ENCODE peak calls at places on chromosomes 16 and 17, in six cellular contexts. X is transverse colon, Y is GM23248, L is endodermal cell, W is mesendoderm, K is cardiac muscle cell. J is an unnamed sample.

GRCh38 chr16:31177136-31177535 is 2.8 kb upstream of the FUS start:
- DNase-seq in L (no peak), K (no peak), Y (peak), X (no peak), W (no peak), J (no peak)

GRCh38 chr17:68344701-68345136 is 53.4 kb downstream of the ARSG start:
- DNase-seq in Y (no peak), L (no peak), X (peak), W (no peak), K (peak), J (peak)

GRCh38 chr17:50219345-50219744 is 17.9 kb upstream of the COL1A1 start:
- DNase-seq in Y (peak), X (no peak), K (peak), L (peak), W (no peak), J (no peak)

GRCh38 chr17:80395402-80396151 is 19.4 kb upstream of the ENDOV start:
- DNase-seq in K (no peak), Y (peak), X (no peak), L (peak), W (peak), J (no peak)

GRCh38 chr17:14320734-14321475 is 20.0 kb downstream of the HS3ST3B1 start:
- DNase-seq in L (peak), Y (no peak), X (no peak), W (no peak), K (no peak), J (no peak)

GRCh38 chr16:11396241-11397048 is 51.2 kb downstream of the RMI2 start:
- DNase-seq in K (peak), Y (peak), L (peak), X (peak), W (peak), J (peak)

GRCh38 chr17:66652840-66653507 is 181.9 kb upstream of the CACNG5 start:
- DNase-seq in X (no peak), L (no peak), Y (peak), K (no peak), W (no peak), J (no peak)

GRCh38 chr17:6135216-6135615 is 65.0 kb downstream of the WSCD1 start:
- DNase-seq in L (peak), W (no peak), X (no peak), Y (no peak), K (no peak), J (no peak)

GRCh38 chr16:4799171-4799855 is 3.1 kb downstream of the ROGDI start:
- DNase-seq in K (no peak), L (no peak), Y (no peak), X (no peak), W (no peak), J (no peak)

GRCh38 chr16:89596061-89596689 is 17.3 kb upstream of the DPEP1 start:
- DNase-seq in Y (no peak), L (no peak), K (no peak), W (no peak), X (no peak), J (no peak)

GRCh38 chr17:80348551-80349436 is 66.2 kb upstream of the ENDOV start:
- DNase-seq in L (no peak), Y (no peak), K (no peak), W (peak), X (no peak), J (no peak)

GRCh38 chr17:58247511-58248363 is 9.4 kb downstream of the LPO start:
- DNase-seq in K (no peak), W (no peak), X (no peak), L (peak), Y (no peak), J (no peak)

GRCh38 chr16:4344659-4345438 is 6.3 kb downstream of the PAM16 start:
- DNase-seq in X (no peak), L (no peak), W (no peak), Y (peak), K (no peak), J (no peak)

GRCh38 chr17:1736348-1737281 is 6.1 kb upstream of the SERPINF2 start:
- DNase-seq in W (no peak), L (no peak), X (peak), K (peak), Y (peak), J (peak)

GRCh38 chr16:2689968-2690830 is 7.9 kb downstream of the KCTD5 start:
- DNase-seq in L (no peak), K (no peak), W (no peak), Y (no peak), X (no peak), J (no peak)

GRCh38 chr16:1614226-1615102 is 2.3 kb downstream of the CRAMP1 start:
- DNase-seq in K (peak), Y (peak), X (peak), W (peak), L (peak), J (peak)

GRCh38 chr16:28057949-28058348 is 5.6 kb downstream of the GSG1L start:
- DNase-seq in Y (no peak), L (no peak), W (no peak), X (no peak), K (no peak), J (no peak)

GRCh38 chr16:85253127-85253941 is 141.1 kb upstream of the CIBAR2 start:
- DNase-seq in K (peak), L (peak), X (peak), Y (peak), W (peak), J (peak)

GRCh38 chr17:82647593-82648164 is 565 bp downstream of the WDR45B start:
- DNase-seq in L (peak), Y (peak), X (peak), W (peak), K (peak), J (peak)

GRCh38 chr17:12402963-12403622 is 262.6 kb upstream of the MYOCD start:
- DNase-seq in W (peak), X (no peak), Y (peak), L (no peak), K (no peak), J (no peak)

GRCh38 chr17:32958418-32958817 is 30.5 kb downstream of the TMEM98 start:
- DNase-seq in X (no peak), L (no peak), W (no peak), Y (peak), K (no peak), J (no peak)

GRCh38 chr17:82408288-82408937 is 9.7 kb upstream of the HEXD start:
- DNase-seq in K (no peak), W (no peak), Y (no peak), X (no peak), L (no peak), J (no peak)

GRCh38 chr16:3690991-3691720 is 26.2 kb downstream of the TRAP1 start:
- DNase-seq in Y (peak), K (no peak), L (no peak), X (no peak), W (peak), J (no peak)

GRCh38 chr17:67218385-67218950 is 26.5 kb downstream of the HELZ start:
- DNase-seq in Y (peak), X (no peak), K (peak), W (no peak), L (no peak), J (no peak)

GRCh38 chr17:7982666-7983065 is 19.7 kb upstream of the GUCY2D start:
- DNase-seq in W (no peak), X (no peak), K (peak), Y (peak), L (peak), J (no peak)

GRCh38 chr16:66258916-66259845 is 107.3 kb upstream of the CDH5 start:
- DNase-seq in W (no peak), Y (no peak), K (no peak), X (no peak), L (peak), J (no peak)

GRCh38 chr16:67723151-67723915 is 4.2 kb upstream of the GFOD2 start:
- DNase-seq in X (no peak), K (no peak), W (peak), Y (peak), L (no peak), J (no peak)

GRCh38 chr16:74521691-74522090 is 85.2 kb downstream of the GLG1 start:
- DNase-seq in Y (peak), L (peak), W (peak), X (no peak), K (peak), J (no peak)

GRCh38 chr16:85126731-85127662 is 14.7 kb upstream of the CIBAR2 start:
- DNase-seq in K (peak), W (peak), Y (peak), X (no peak), L (peak), J (no peak)

GRCh38 chr17:3506054-3506453 is 30.3 kb downstream of the ASPA start:
- DNase-seq in X (no peak), L (no peak), Y (no peak), W (no peak), K (no peak), J (no peak)

GRCh38 chr17:77318491-77319210 is 177.9 kb downstream of the SEC14L1 start:
- DNase-seq in K (peak), X (peak), W (peak), Y (peak), L (no peak), J (peak)
- H3K4me3 ChIP-seq in K (no peak), X (peak), W (no peak), Y (peak), L (no peak), J (no peak)

GRCh38 chr16:58513874-58514273 is 1.4 kb upstream of the SETD6 start:
- DNase-seq in X (no peak), W (no peak), K (no peak), Y (no peak), L (no peak), J (no peak)
- H3K4me3 ChIP-seq in X (no peak), W (no peak), K (no peak), Y (no peak), L (no peak), J (no peak)

DNA sequence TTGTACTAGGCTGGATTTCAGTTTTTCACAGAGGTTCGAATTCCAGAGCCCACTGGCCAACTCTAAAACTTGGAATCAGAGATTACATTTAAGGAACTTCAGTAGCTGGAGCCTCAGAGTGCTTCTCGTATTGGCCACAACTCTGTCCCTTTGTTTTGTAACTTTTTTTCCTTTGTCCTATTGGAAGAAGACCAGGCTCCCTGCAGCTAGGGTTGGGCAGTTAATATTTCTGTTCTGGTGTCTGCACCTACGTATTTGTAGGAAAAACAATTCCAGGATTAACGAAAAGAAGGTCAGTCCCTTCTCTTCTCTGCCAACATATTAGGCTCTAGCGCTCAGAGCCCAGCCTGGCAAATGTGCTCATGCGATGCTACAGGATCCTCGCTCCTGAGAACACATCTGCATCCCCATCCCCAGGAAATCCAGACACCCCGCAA is 1.9 kb downstream of the CDH11 start:
- DNase-seq in Y (peak), W (peak), K (peak), L (peak), X (no peak), J (no peak)
- H3K4me3 ChIP-seq in Y (peak), W (no peak), K (peak), L (peak), X (peak), J (no peak)

DNA sequence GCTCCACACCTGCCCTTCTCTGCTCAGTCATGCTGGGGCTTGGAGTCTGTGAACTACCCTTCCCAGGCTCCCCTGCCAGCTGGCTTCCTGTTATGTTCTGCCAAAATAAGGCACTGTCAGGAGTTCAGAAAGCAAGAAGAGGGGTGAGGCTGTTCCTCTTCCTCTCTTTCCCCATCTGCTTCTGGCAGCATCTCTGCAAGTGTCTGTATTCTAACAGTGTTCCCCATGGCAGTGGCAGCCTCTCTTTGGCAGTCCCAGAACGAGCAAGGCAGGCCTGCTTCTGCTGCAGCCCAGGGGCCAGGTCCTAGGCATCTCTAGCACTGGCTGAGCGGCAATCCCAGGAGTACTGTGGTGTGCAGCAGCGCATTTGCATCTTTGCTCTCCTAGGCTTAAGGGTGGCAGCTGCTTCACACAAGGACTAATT is 219.1 kb downstream of the STX8 start:
- DNase-seq in Y (no peak), X (no peak), W (no peak), K (no peak), L (no peak), J (no peak)
- H3K4me3 ChIP-seq in Y (no peak), X (no peak), W (no peak), K (no peak), L (no peak), J (no peak)

J was measured in small intestine.